ENCODE peak calls at places on chromosomes 7 and 10, in nine cellular contexts. Z, G, X, M, T, I, U, Q and R are unnamed samples.

GRCh38 chr7:28686418-28686800 is 271.7 kb downstream of the TRIL start:
- DNase-seq in Z (no peak), G (peak; percentile 21), X (no peak), M (no peak), T (peak; percentile 69), I (no peak), U (no peak), Q (peak; percentile 70), R (peak; percentile 81)

GRCh38 chr7:115271332-115272235 is 349.7 kb downstream of the MDFIC start:
- DNase-seq in Z (no peak), G (no peak), X (no peak), M (no peak), T (no peak), I (no peak), U (no peak), Q (no peak), R (no peak)

GRCh38 chr7:143383642-143383957 is 2.5 kb downstream of the ZYX start:
- DNase-seq in Z (no peak), G (no peak), X (no peak), M (no peak), T (no peak), I (no peak), U (no peak), Q (no peak), R (no peak)

GRCh38 chr10:129927351-129928120 is 36.5 kb downstream of the EBF3 start:
- DNase-seq in Z (no peak), G (no peak), X (peak; percentile 21), M (no peak), T (no peak), I (no peak), U (no peak), Q (no peak), R (no peak)

GRCh38 chr10:79483299-79483698 is 29.0 kb upstream of the EIF5AL1 start:
- DNase-seq in Z (no peak), G (no peak), X (no peak), M (no peak), T (no peak), I (no peak), U (no peak), Q (no peak), R (no peak)

GRCh38 chr7:131072505-131073091 is 255.1 kb upstream of the MKLN1 start:
- DNase-seq in Z (no peak), G (no peak), X (no peak), M (no peak), T (no peak), I (no peak), U (peak; percentile 49), Q (no peak), R (peak; percentile 59)

GRCh38 chr7:132161231-132161915 is 414.9 kb downstream of the PLXNA4 start:
- DNase-seq in Z (peak; percentile 38), G (no peak), X (peak; percentile 80), M (no peak), T (no peak), I (no peak), U (no peak), Q (peak; percentile 9), R (no peak)

GRCh38 chr10:22210267-22210666 is 7.5 kb downstream of the EBLN1 start:
- DNase-seq in Z (no peak), G (no peak), X (no peak), M (no peak), T (no peak), I (no peak), U (no peak), Q (no peak), R (no peak)

GRCh38 chr10:117684211-117684610 is 141.7 kb downstream of the EMX2 start:
- DNase-seq in Z (no peak), G (no peak), X (no peak), M (no peak), T (no peak), I (no peak), U (no peak), Q (no peak), R (no peak)